ENCODE peak calls at places on chromosomes 6 and 20, in six cellular contexts. M is sigmoid colon, U is astrocyte of the spinal cord, B is A549, C is MM.1S, F is vagina. A is an unnamed sample.

GRCh38 chr20:31515072-31515774 is 981 bp downstream of the HM13 start:
- DNase-seq in C (no peak), B (no peak), M (no peak), U (no peak), F (no peak), A (no peak)

GRCh38 chr6:11006060-11006459 is 38.0 kb downstream of the ELOVL2 start:
- DNase-seq in F (no peak), U (peak; percentile 49), B (no peak), C (no peak), M (no peak), A (no peak)

GRCh38 chr6:41335296-41335695 is at the start of gene NCR2:
- DNase-seq in B (no peak), M (no peak), F (no peak), U (no peak), C (no peak), A (no peak)

GRCh38 chr6:168440520-168441433 is at the start of gene SMOC2:
- DNase-seq in U (no peak), C (no peak), F (no peak), M (no peak), B (no peak), A (no peak)

GRCh38 chr6:52984247-52984646 is 10.8 kb downstream of the GSTA4 start:
- DNase-seq in M (no peak), C (peak; percentile 95), B (no peak), F (no peak), U (peak; percentile 39), A (no peak)

GRCh38 chr20:43827940-43828562 is 86.6 kb upstream of the TOX2 start:
- DNase-seq in U (no peak), C (no peak), B (no peak), M (peak; percentile 10), F (peak; percentile 92), A (peak; percentile 64)

GRCh38 chr6:13226071-13226470 is 102.3 kb downstream of the TBC1D7 start:
- DNase-seq in U (no peak), B (no peak), F (no peak), M (no peak), C (no peak), A (no peak)

GRCh38 chr6:112026933-112027332 is 27.0 kb upstream of the CCN6 start:
- DNase-seq in C (no peak), U (no peak), F (no peak), B (no peak), M (no peak), A (no peak)

GRCh38 chr6:125273965-125274364 is 27.8 kb downstream of the HDDC2 start:
- DNase-seq in B (peak; percentile 17), C (no peak), M (peak; percentile 73), U (peak; percentile 67), F (no peak), A (peak; percentile 88)

GRCh38 chr6:73648166-73648565 is 5.6 kb downstream of the SLC17A5 start:
- DNase-seq in M (no peak), F (no peak), C (no peak), U (peak; percentile 52), B (no peak), A (no peak)

GRCh38 chr6:139647001-139647400 is 272.6 kb upstream of the CITED2 start:
- DNase-seq in M (no peak), U (no peak), F (no peak), C (no peak), B (no peak), A (no peak)

GRCh38 chr20:42972591-42972990 is 217.1 kb downstream of the PTPRT start:
- DNase-seq in C (no peak), M (no peak), U (no peak), B (no peak), F (no peak), A (no peak)

GRCh38 chr6:166453651-166454050 is 70.9 kb upstream of the MPC1 start:
- DNase-seq in M (no peak), C (no peak), F (no peak), B (no peak), U (no peak), A (no peak)

GRCh38 chr20:47790032-47790965 is 5.0 kb upstream of the SULF2 start:
- DNase-seq in F (no peak), U (peak; percentile 68), M (no peak), C (no peak), B (no peak), A (no peak)

GRCh38 chr20:58850693-58851174 is at the start of gene GNAS-AS1:
- DNase-seq in F (no peak), C (peak; percentile 83), U (peak; percentile 89), M (peak; percentile 89), B (no peak), A (peak; percentile 99)

GRCh38 chr20:55103188-55103587 is 627.8 kb downstream of the DOK5 start:
- DNase-seq in B (no peak), M (no peak), C (no peak), F (no peak), U (no peak), A (no peak)

GRCh38 chr6:37137201-37137880 is 32.6 kb upstream of the PIM1 start:
- DNase-seq in C (no peak), B (peak; percentile 94), F (no peak), U (peak; percentile 99), M (peak; percentile 89), A (peak; percentile 80)

GRCh38 chr20:49367113-49367512 is 89.3 kb upstream of the ZNFX1 start:
- DNase-seq in B (no peak), F (no peak), U (no peak), C (no peak), M (no peak), A (no peak)

GRCh38 chr6:170178266-170178560 is 112.7 kb downstream of the DLL1 start:
- DNase-seq in M (no peak), F (peak; percentile 91), U (no peak), C (no peak), B (no peak), A (no peak)

GRCh38 chr6:170177383-170178265 is 113.3 kb downstream of the DLL1 start:
- DNase-seq in M (peak; percentile 63), C (no peak), B (no peak), F (peak; percentile 84), U (no peak), A (peak; percentile 67)

GRCh38 chr6:170175644-170176620 is 114.9 kb downstream of the DLL1 start:
- DNase-seq in M (no peak), B (no peak), C (no peak), F (peak; percentile 70), U (no peak), A (no peak)

GRCh38 chr6:170174771-170175643 is 115.9 kb downstream of the DLL1 start:
- DNase-seq in U (no peak), F (no peak), M (no peak), C (no peak), B (no peak), A (no peak)

DNA sequence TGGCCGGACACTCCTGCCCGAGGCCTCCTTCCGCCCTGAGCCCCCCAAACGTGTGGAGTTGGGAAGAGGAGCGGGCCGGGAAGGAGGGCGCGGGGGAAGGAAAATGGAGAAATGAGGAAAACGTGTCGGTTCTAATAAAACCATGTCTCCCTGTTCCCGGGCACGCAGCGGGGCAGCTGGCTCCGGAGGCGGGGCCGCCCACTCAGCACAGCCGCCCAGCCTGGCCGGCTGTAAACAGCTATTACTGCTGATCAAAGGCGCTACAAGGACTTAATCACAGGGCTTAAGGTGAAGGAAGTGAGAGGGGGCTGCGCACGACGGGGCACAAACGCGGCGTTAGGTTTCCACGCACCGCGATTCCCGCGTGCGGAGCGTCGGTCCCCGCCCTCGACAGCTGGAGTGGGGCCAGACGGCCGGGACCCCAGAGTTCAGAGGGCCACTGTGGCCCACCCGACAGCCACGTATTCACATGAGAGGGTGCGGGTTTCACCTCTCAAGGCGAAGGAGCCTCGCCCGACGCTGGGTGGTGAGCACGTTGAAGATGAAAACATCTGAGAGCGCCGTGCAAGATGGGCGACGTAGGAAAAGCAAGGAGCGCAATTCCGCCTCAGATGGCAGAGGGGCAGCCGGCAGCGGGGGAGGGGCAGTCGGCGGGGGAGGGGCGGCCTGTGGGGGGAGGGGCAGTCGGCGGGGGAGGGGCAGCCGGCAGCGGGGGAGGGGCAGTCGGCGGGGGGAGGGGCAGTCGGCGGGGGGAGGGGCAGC is 114.1 kb downstream of the DLL1 start:
- DNase-seq in F (peak; percentile 87), U (no peak), M (no peak), B (peak; percentile 19), C (no peak), A (no peak)
- H3K4me3 ChIP-seq in F (peak overlapping the region; percentile 16), U (no peak overlapping the region), M (no peak overlapping the region), B (peak overlapping the region; percentile 41), C (no peak overlapping the region), A (no peak overlapping the region)

DNA sequence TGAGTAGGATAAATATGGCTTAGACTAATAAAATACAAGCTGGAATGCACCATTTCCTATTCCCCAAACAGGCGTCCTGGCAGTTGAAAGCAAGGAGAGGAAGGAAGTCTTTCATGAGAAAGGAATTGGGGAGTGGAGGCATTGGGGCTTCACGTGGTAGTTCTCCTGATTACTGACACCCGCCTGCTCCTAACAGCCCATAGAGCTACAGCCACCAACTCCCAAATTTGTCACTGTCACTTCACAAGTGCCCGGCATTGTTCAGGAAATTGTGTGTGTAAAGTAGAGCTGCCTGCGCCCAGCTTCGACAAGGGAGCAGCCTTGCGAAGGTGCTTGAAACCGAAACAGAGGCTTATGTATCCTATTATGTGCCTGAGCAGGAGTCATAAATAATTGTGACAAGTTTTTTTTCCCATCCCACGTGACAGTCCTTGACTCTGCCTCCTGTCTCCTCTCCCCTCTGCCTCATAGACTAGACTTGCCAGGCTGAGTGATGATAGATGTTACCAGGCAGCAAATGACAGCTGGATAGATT is 301.7 kb upstream of the ZFP64 start:
- DNase-seq in B (no peak), M (no peak), F (no peak), C (peak; percentile 33), U (peak; percentile 25), A (no peak)
- H3K4me3 ChIP-seq in B (no peak overlapping the region), M (no peak overlapping the region), F (no peak overlapping the region), C (no peak overlapping the region), U (peak overlapping the region; percentile 12), A (no peak overlapping the region)

DNA sequence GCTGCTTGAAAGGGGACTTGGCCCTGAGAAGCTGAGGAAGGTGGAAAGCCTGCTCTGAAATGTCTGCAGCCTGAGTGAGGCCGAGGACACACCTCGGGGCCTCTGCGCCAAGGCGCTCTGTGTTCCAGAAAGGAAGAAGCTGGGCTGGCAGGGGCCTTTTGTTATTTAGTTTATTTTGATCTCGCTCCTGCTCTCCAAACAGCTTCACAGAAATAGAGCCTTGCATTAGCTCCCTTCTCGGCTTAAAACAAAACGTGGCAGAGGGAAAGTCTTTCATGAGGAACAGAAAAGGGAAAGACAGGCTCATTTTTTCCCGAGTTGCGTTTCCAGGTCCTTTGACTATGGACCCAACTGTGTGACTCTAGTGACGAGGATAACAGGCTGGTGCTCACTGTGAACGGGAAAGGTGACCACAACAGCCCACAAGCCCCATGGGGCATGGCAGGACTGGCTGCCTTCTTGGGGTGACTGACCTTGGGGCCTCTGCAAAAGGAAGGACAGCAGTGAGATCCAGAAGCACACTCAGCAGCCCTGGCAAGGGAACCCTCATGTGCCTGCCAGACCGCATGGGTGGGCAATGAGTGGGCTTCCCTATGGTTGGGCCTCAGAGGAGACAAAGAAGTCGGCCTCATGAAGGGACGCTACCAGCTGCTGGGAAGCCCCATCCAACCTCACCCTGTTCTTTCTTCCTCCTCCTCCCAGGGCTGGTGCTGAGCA is 18.7 kb downstream of the LEMD2 start:
- DNase-seq in M (no peak), B (no peak), F (no peak), C (no peak), U (no peak), A (no peak)
- H3K4me3 ChIP-seq in M (no peak overlapping the region), B (no peak overlapping the region), F (no peak overlapping the region), C (no peak overlapping the region), U (no peak overlapping the region), A (no peak overlapping the region)

DNA sequence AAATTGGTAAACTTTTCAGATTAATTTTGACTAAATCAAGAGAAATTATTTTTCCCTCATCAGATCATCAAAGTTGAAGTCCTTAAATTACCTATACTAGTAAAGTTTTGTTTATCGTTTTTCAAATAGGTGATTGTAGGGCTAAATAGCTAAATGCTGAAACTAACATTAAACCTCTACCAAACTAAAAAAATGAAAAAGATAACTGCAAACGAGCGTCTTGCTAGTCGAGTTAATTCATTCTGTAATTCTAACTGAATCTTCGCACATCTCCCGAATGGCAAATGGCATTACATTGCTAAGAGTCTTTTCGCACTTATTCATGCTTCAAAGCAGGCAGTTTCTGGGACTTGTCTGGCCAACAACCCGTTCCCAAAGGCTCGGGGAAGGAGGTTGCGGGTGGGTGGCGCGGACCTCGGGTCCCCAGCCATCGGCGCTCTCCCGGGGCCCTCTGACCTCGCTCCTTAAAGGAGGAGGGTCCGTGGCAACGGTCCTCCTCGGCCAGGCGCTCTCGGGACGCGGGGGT is 43.8 kb downstream of the POPDC3 start:
- DNase-seq in B (no peak), M (no peak), F (no peak), U (peak; percentile 33), C (no peak), A (no peak)
- H3K4me3 ChIP-seq in B (peak overlapping the region; percentile 94), M (peak overlapping the region; percentile 97), F (peak overlapping the region; percentile 69), U (peak overlapping the region; percentile 74), C (peak overlapping the region; percentile 67), A (peak overlapping the region; percentile 95)